ENCODE peak calls at places on chromosome 10, in seven cellular contexts. L, T, W, O, H, E and F are unnamed samples.

GRCh38 chr10:132058793-132059759 is 6.7 kb upstream of the JAKMIP3 start:
- DNase-seq in O (no peak), W (no peak), E (no peak), L (no peak), H (no peak), T (no peak), F (no peak)

GRCh38 chr10:20891338-20891714 is 5.8 kb downstream of the NEBL start:
- DNase-seq in E (peak; percentile 93), W (no peak), L (no peak), H (peak; percentile 90), O (peak; percentile 39), T (no peak), F (no peak)

GRCh38 chr10:89563861-89564478 is 28.6 kb upstream of the SLC16A12 start:
- DNase-seq in T (peak; percentile 33), L (no peak), O (no peak), W (peak; percentile 53), H (peak; percentile 64), E (peak; percentile 55), F (no peak)

GRCh38 chr10:22246680-22247391 is 29.0 kb upstream of the EBLN1 start:
- DNase-seq in O (peak; percentile 69), H (peak; percentile 98), E (peak; percentile 90), L (no peak), W (peak; percentile 45), T (peak; percentile 31), F (no peak)

GRCh38 chr10:95441547-95441923 is 119.6 kb downstream of the SORBS1 start:
- DNase-seq in W (no peak), O (no peak), L (no peak), H (no peak), E (no peak), T (no peak), F (no peak)

GRCh38 chr10:95861401-95861800 is 46.4 kb upstream of the CC2D2B start:
- DNase-seq in W (no peak), T (no peak), H (no peak), O (no peak), L (no peak), E (no peak), F (no peak)

GRCh38 chr10:35217458-35217857 is 90.8 kb downstream of the CREM start:
- DNase-seq in E (no peak), L (no peak), O (no peak), W (no peak), T (no peak), H (peak; percentile 30), F (no peak)

GRCh38 chr10:94172332-94172731 is 178.6 kb downstream of the PLCE1 start:
- DNase-seq in T (no peak), H (no peak), O (no peak), E (peak; percentile 49), W (no peak), L (no peak), F (no peak)

GRCh38 chr10:81251457-81252115 is 623.4 kb upstream of the NRG3 start:
- DNase-seq in T (no peak), L (no peak), E (no peak), H (no peak), W (no peak), O (no peak), F (no peak)

GRCh38 chr10:111076682-111077661 is at the start of gene ADRA2A:
- DNase-seq in T (no peak), W (peak; percentile 74), O (no peak), H (peak; percentile 47), E (peak; percentile 45), L (peak; percentile 41), F (peak; percentile 16)

GRCh38 chr10:88195841-88196240 is 332.4 kb downstream of the PTEN start:
- DNase-seq in H (no peak), O (no peak), T (no peak), E (no peak), L (no peak), W (no peak), F (no peak)

GRCh38 chr10:71821909-71822763 is 28.9 kb downstream of the PSAP start:
- DNase-seq in T (no peak), O (no peak), L (no peak), E (peak; percentile 69), H (no peak), W (peak; percentile 54), F (no peak)

GRCh38 chr10:43294241-43294658 is 27.4 kb upstream of the RASGEF1A start:
- DNase-seq in H (no peak), T (no peak), W (no peak), E (no peak), O (no peak), L (no peak), F (no peak)

GRCh38 chr10:317219-317868 is 182.1 kb downstream of the ZMYND11 start:
- DNase-seq in L (no peak), W (peak; percentile 79), H (peak; percentile 84), T (no peak), O (no peak), E (no peak), F (no peak)

GRCh38 chr10:27158421-27158820 is 3.3 kb downstream of the MASTL start:
- DNase-seq in O (no peak), T (no peak), W (no peak), H (no peak), E (peak; percentile 29), L (no peak), F (no peak)

GRCh38 chr10:6151087-6151977 is 51.4 kb upstream of the PFKFB3 start:
- DNase-seq in O (no peak), L (peak; percentile 72), H (peak; percentile 67), W (peak; percentile 57), E (peak; percentile 76), T (peak; percentile 53), F (peak; percentile 40)

GRCh38 chr10:34655286-34656170 is 159.6 kb downstream of the PARD3 start:
- DNase-seq in W (peak; percentile 61), O (no peak), T (peak; percentile 50), L (peak; percentile 3), E (peak; percentile 72), H (peak; percentile 84), F (no peak)

GRCh38 chr10:43116596-43116995 is 21.6 kb upstream of the CSGALNACT2 start:
- DNase-seq in O (no peak), T (no peak), W (no peak), E (no peak), L (no peak), H (no peak), F (no peak)

GRCh38 chr10:63206576-63206975 is 73.4 kb downstream of the NRBF2 start:
- DNase-seq in W (no peak), L (no peak), T (no peak), O (no peak), H (peak; percentile 45), E (peak; percentile 56), F (no peak)

GRCh38 chr10:24949616-24950015 is 2.8 kb downstream of the PRTFDC1 start:
- DNase-seq in O (no peak), W (no peak), H (peak; percentile 85), E (no peak), T (no peak), L (no peak), F (no peak)

GRCh38 chr10:5615263-5615820 is 51.1 kb downstream of the ASB13 start:
- DNase-seq in T (no peak), W (no peak), L (no peak), H (no peak), E (peak; percentile 62), O (no peak), F (no peak)

GRCh38 chr10:125152646-125153368 is 7.6 kb downstream of the CTBP2 start:
- DNase-seq in O (no peak), E (no peak), L (peak; percentile 83), T (no peak), H (peak; percentile 17), W (peak; percentile 37), F (no peak)